ENCODE peak calls at places on chromosomes 3 and 15, in seven cellular contexts. One of them, this sample, is unnamed.
A peak's percentile ranks its signal among the peaks of the same experiment; 100 is the strongest.

GRCh38 chr15:57751177-57751800 is 44.8 kb downstream of the POLR2M start:
- DNase-seq in mammary epithelial cell: peak; percentile 34
- DNase-seq in PC-3: peak; percentile 41
- DNase-seq in GM23338: peak; percentile 66
- DNase-seq in GM12878: no peak
- DNase-seq in A673: peak; percentile 43
- DNase-seq in keratinocyte: no peak
- DNase-seq in this sample: peak; percentile 72

GRCh38 chr3:172675371-172676193 is 35.3 kb downstream of the NCEH1 start:
- DNase-seq in GM12878: no peak
- DNase-seq in A673: peak; percentile 72
- DNase-seq in mammary epithelial cell: peak; percentile 52
- DNase-seq in PC-3: peak; percentile 88
- DNase-seq in keratinocyte: no peak
- DNase-seq in GM23338: peak; percentile 80
- DNase-seq in this sample: peak; percentile 80

GRCh38 chr3:52397676-52398399 is 47.1 kb downstream of the SEMA3G start:
- DNase-seq in keratinocyte: no peak
- DNase-seq in mammary epithelial cell: no peak
- DNase-seq in GM23338: no peak
- DNase-seq in GM12878: no peak
- DNase-seq in PC-3: no peak
- DNase-seq in A673: no peak
- DNase-seq in this sample: no peak

GRCh38 chr3:169627073-169627472 is 36.4 kb downstream of the MECOM start:
- DNase-seq in mammary epithelial cell: no peak
- DNase-seq in GM23338: no peak
- DNase-seq in keratinocyte: no peak
- DNase-seq in GM12878: no peak
- DNase-seq in PC-3: no peak
- DNase-seq in A673: no peak
- DNase-seq in this sample: no peak

GRCh38 chr3:114242947-114243346 is 5.6 kb upstream of the ZNF80 start:
- DNase-seq in PC-3: no peak
- DNase-seq in A673: no peak
- DNase-seq in mammary epithelial cell: no peak
- DNase-seq in GM23338: no peak
- DNase-seq in GM12878: peak; percentile 41
- DNase-seq in keratinocyte: no peak
- DNase-seq in this sample: no peak

GRCh38 chr3:182617511-182617910 is 175.8 kb upstream of the ATP11B start:
- DNase-seq in PC-3: peak; percentile 85
- DNase-seq in mammary epithelial cell: peak; percentile 55
- DNase-seq in GM12878: no peak
- DNase-seq in A673: no peak
- DNase-seq in keratinocyte: no peak
- DNase-seq in GM23338: no peak
- DNase-seq in this sample: no peak

GRCh38 chr3:5017953-5018531 is 38.8 kb downstream of the BHLHE40 start:
- DNase-seq in GM23338: no peak
- DNase-seq in A673: no peak
- DNase-seq in keratinocyte: no peak
- DNase-seq in GM12878: no peak
- DNase-seq in mammary epithelial cell: peak; percentile 83
- DNase-seq in PC-3: peak; percentile 64
- DNase-seq in this sample: no peak

GRCh38 chr15:41501961-41502786 is 8.5 kb downstream of the ITPKA start:
- DNase-seq in GM23338: peak; percentile 65
- DNase-seq in GM12878: no peak
- DNase-seq in A673: no peak
- DNase-seq in keratinocyte: no peak
- DNase-seq in mammary epithelial cell: no peak
- DNase-seq in PC-3: no peak
- DNase-seq in this sample: no peak

GRCh38 chr3:1852950-1853349 is 245.7 kb upstream of the CNTN4 start:
- DNase-seq in A673: no peak
- DNase-seq in mammary epithelial cell: no peak
- DNase-seq in GM12878: no peak
- DNase-seq in GM23338: no peak
- DNase-seq in PC-3: no peak
- DNase-seq in keratinocyte: no peak
- DNase-seq in this sample: no peak

GRCh38 chr15:95016511-95017219 is 785.3 kb downstream of the MCTP2 start:
- DNase-seq in GM12878: no peak
- DNase-seq in keratinocyte: no peak
- DNase-seq in A673: no peak
- DNase-seq in PC-3: no peak
- DNase-seq in GM23338: no peak
- DNase-seq in mammary epithelial cell: no peak
- DNase-seq in this sample: peak; percentile 47

GRCh38 chr3:85838921-85839320 is 880.1 kb downstream of the CADM2 start:
- DNase-seq in PC-3: no peak
- DNase-seq in A673: no peak
- DNase-seq in GM23338: no peak
- DNase-seq in mammary epithelial cell: no peak
- DNase-seq in GM12878: no peak
- DNase-seq in keratinocyte: no peak
- DNase-seq in this sample: no peak

GRCh38 chr3:196914866-196915265 is 27.5 kb downstream of the NCBP2 start:
- DNase-seq in GM12878: no peak
- DNase-seq in GM23338: peak; percentile 51
- DNase-seq in mammary epithelial cell: no peak
- DNase-seq in A673: no peak
- DNase-seq in PC-3: no peak
- DNase-seq in keratinocyte: no peak
- DNase-seq in this sample: no peak

GRCh38 chr3:148232409-148232808 is 465.3 kb upstream of the AGTR1 start:
- DNase-seq in keratinocyte: no peak
- DNase-seq in mammary epithelial cell: no peak
- DNase-seq in GM23338: no peak
- DNase-seq in GM12878: no peak
- DNase-seq in A673: no peak
- DNase-seq in PC-3: no peak
- DNase-seq in this sample: no peak

GRCh38 chr15:58410353-58410752 is 21.4 kb upstream of the LIPC start:
- DNase-seq in mammary epithelial cell: no peak
- DNase-seq in A673: no peak
- DNase-seq in GM23338: no peak
- DNase-seq in keratinocyte: no peak
- DNase-seq in PC-3: no peak
- DNase-seq in GM12878: peak; percentile 27
- DNase-seq in this sample: peak; percentile 20

GRCh38 chr15:89002281-89002761 is 85.9 kb upstream of the ABHD2 start:
- DNase-seq in GM12878: peak; percentile 36
- DNase-seq in keratinocyte: no peak
- DNase-seq in PC-3: peak; percentile 55
- DNase-seq in GM23338: no peak
- DNase-seq in mammary epithelial cell: peak; percentile 35
- DNase-seq in A673: no peak
- DNase-seq in this sample: no peak

GRCh38 chr15:68114356-68114755 is 60.2 kb downstream of the PIAS1 start:
- DNase-seq in GM12878: no peak
- DNase-seq in mammary epithelial cell: no peak
- DNase-seq in A673: no peak
- DNase-seq in keratinocyte: no peak
- DNase-seq in PC-3: no peak
- DNase-seq in GM23338: no peak
- DNase-seq in this sample: peak; percentile 58

GRCh38 chr3:159824341-159824740 is 164.3 kb upstream of the IL12A start:
- DNase-seq in GM23338: no peak
- DNase-seq in GM12878: no peak
- DNase-seq in mammary epithelial cell: peak; percentile 88
- DNase-seq in A673: no peak
- DNase-seq in keratinocyte: peak; percentile 75
- DNase-seq in PC-3: peak; percentile 96
- DNase-seq in this sample: peak; percentile 77

GRCh38 chr3:61824553-61825135 is 263.3 kb downstream of the PTPRG start:
- DNase-seq in A673: no peak
- DNase-seq in GM12878: no peak
- DNase-seq in PC-3: no peak
- DNase-seq in keratinocyte: no peak
- DNase-seq in GM23338: no peak
- DNase-seq in mammary epithelial cell: no peak
- DNase-seq in this sample: peak; percentile 50

GRCh38 chr3:186596568-186597287 is 16.1 kb upstream of the AHSG start:
- DNase-seq in keratinocyte: no peak
- DNase-seq in A673: no peak
- DNase-seq in PC-3: no peak
- DNase-seq in GM23338: peak; percentile 73
- DNase-seq in GM12878: no peak
- DNase-seq in mammary epithelial cell: peak; percentile 62
- DNase-seq in this sample: no peak

GRCh38 chr15:70322051-70322668 is 224.4 kb upstream of the TLE3 start:
- DNase-seq in A673: no peak
- DNase-seq in PC-3: no peak
- DNase-seq in GM23338: no peak
- DNase-seq in GM12878: peak; percentile 34
- DNase-seq in mammary epithelial cell: no peak
- DNase-seq in keratinocyte: no peak
- DNase-seq in this sample: no peak

GRCh38 chr3:194125474-194125873 is 10.5 kb upstream of the HES1 start:
- DNase-seq in keratinocyte: no peak
- DNase-seq in A673: no peak
- DNase-seq in GM12878: no peak
- DNase-seq in GM23338: no peak
- DNase-seq in PC-3: no peak
- DNase-seq in mammary epithelial cell: no peak
- DNase-seq in this sample: no peak

GRCh38 chr3:161355508-161355907 is 15.8 kb downstream of the SPTSSB start:
- DNase-seq in mammary epithelial cell: no peak
- DNase-seq in A673: no peak
- DNase-seq in GM12878: no peak
- DNase-seq in GM23338: no peak
- DNase-seq in keratinocyte: no peak
- DNase-seq in PC-3: no peak
- DNase-seq in this sample: no peak

GRCh38 chr3:46672349-46672695 is 21.2 kb downstream of the ALS2CL start:
- DNase-seq in mammary epithelial cell: no peak
- DNase-seq in PC-3: no peak
- DNase-seq in keratinocyte: no peak
- DNase-seq in GM12878: no peak
- DNase-seq in A673: no peak
- DNase-seq in GM23338: no peak
- DNase-seq in this sample: no peak

GRCh38 chr3:81744366-81744765 is 17.1 kb downstream of the GBE1 start:
- DNase-seq in GM12878: no peak
- DNase-seq in mammary epithelial cell: peak; percentile 75
- DNase-seq in PC-3: peak; percentile 91
- DNase-seq in GM23338: peak; percentile 17
- DNase-seq in keratinocyte: peak; percentile 33
- DNase-seq in A673: peak; percentile 49
- DNase-seq in this sample: peak; percentile 93

GRCh38 chr3:169153614-169154013 is 509.9 kb downstream of the MECOM start:
- DNase-seq in mammary epithelial cell: no peak
- DNase-seq in GM23338: no peak
- DNase-seq in GM12878: no peak
- DNase-seq in keratinocyte: no peak
- DNase-seq in A673: no peak
- DNase-seq in PC-3: no peak
- DNase-seq in this sample: no peak

GRCh38 chr3:1087066-1087555 is 5.7 kb upstream of the CNTN6 start:
- DNase-seq in PC-3: peak; percentile 7
- DNase-seq in keratinocyte: peak; percentile 25
- DNase-seq in GM23338: peak; percentile 34
- DNase-seq in mammary epithelial cell: peak; percentile 33
- DNase-seq in GM12878: no peak
- DNase-seq in A673: peak; percentile 74
- DNase-seq in this sample: no peak

GRCh38 chr15:80620931-80621330 is 74.2 kb upstream of the ABHD17C start:
- DNase-seq in mammary epithelial cell: no peak
- DNase-seq in A673: no peak
- DNase-seq in PC-3: peak; percentile 69
- DNase-seq in GM23338: no peak
- DNase-seq in keratinocyte: no peak
- DNase-seq in GM12878: no peak
- DNase-seq in this sample: peak; percentile 82

GRCh38 chr15:87706001-87706400 is 550.5 kb downstream of the NTRK3 start:
- DNase-seq in mammary epithelial cell: no peak
- DNase-seq in GM12878: no peak
- DNase-seq in GM23338: no peak
- DNase-seq in keratinocyte: no peak
- DNase-seq in PC-3: no peak
- DNase-seq in A673: no peak
- DNase-seq in this sample: no peak

GRCh38 chr3:4492240-4493007 is 724 bp upstream of the ITPR1 start:
- DNase-seq in PC-3: peak; percentile 79
- DNase-seq in GM12878: no peak
- DNase-seq in A673: peak; percentile 56
- DNase-seq in mammary epithelial cell: peak; percentile 80
- DNase-seq in keratinocyte: peak; percentile 33
- DNase-seq in GM23338: peak; percentile 79
- DNase-seq in this sample: peak; percentile 65

GRCh38 chr3:15490158-15490557 is 31.3 kb downstream of the COLQ start:
- DNase-seq in GM12878: no peak
- DNase-seq in mammary epithelial cell: no peak
- DNase-seq in A673: no peak
- DNase-seq in keratinocyte: no peak
- DNase-seq in PC-3: no peak
- DNase-seq in GM23338: no peak
- DNase-seq in this sample: no peak
- TF ChIP-seq EZH2 in GM12878: no peak
- TF ChIP-seq EZH2 in mammary epithelial cell: no peak
- TF ChIP-seq EZH2 in A673: no peak
- TF ChIP-seq EZH2 in keratinocyte: no peak
- TF ChIP-seq EZH2 in PC-3: no peak
- TF ChIP-seq EZH2 in GM23338: no peak
- TF ChIP-seq EZH2 in this sample: no peak

GRCh38 chr15:72230197-72231065 is 559 bp downstream of the PKM start:
- DNase-seq in keratinocyte: no peak
- DNase-seq in PC-3: peak; percentile 72
- DNase-seq in mammary epithelial cell: peak; percentile 70
- DNase-seq in A673: peak; percentile 91
- DNase-seq in GM23338: peak; percentile 91
- DNase-seq in GM12878: peak; percentile 51
- DNase-seq in this sample: peak; percentile 92
- TF ChIP-seq EZH2 in keratinocyte: no peak
- TF ChIP-seq EZH2 in PC-3: no peak
- TF ChIP-seq EZH2 in mammary epithelial cell: no peak
- TF ChIP-seq EZH2 in A673: no peak
- TF ChIP-seq EZH2 in GM23338: no peak
- TF ChIP-seq EZH2 in GM12878: no peak
- TF ChIP-seq EZH2 in this sample: no peak

DNA sequence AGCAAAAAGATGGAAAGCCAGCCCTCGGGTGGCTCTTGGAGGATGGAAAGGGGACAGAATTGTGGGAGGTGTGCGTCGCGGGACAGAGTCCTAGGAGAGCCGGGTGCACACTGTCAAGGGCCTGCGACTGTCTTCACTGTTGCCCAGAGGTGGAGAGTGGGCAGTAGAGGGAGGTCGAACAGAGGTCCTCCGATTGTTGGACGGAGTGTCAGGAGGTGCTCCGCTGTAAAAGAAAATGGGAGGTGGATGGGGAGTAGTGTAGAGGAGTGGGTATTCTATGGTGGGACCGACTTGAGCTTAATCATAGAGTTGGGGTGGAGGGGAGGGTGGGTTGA is 43.3 kb downstream of the EPHB3 start:
- DNase-seq in A673: no peak
- DNase-seq in keratinocyte: no peak
- DNase-seq in GM12878: no peak
- DNase-seq in mammary epithelial cell: no peak
- DNase-seq in PC-3: no peak
- DNase-seq in GM23338: no peak
- DNase-seq in this sample: no peak
- TF ChIP-seq EZH2 in A673: no peak
- TF ChIP-seq EZH2 in keratinocyte: no peak
- TF ChIP-seq EZH2 in GM12878: no peak
- TF ChIP-seq EZH2 in mammary epithelial cell: no peak
- TF ChIP-seq EZH2 in PC-3: no peak
- TF ChIP-seq EZH2 in GM23338: no peak
- TF ChIP-seq EZH2 in this sample: no peak

GRCh38 chr3:110995461-110996226 is 76.0 kb upstream of the NECTIN3 start:
- DNase-seq in GM23338: no peak
- DNase-seq in GM12878: no peak
- DNase-seq in keratinocyte: no peak
- DNase-seq in mammary epithelial cell: peak; percentile 55
- DNase-seq in PC-3: peak; percentile 64
- DNase-seq in A673: peak; percentile 94
- DNase-seq in this sample: peak; percentile 6
- TF ChIP-seq EZH2 in GM23338: no peak
- TF ChIP-seq EZH2 in GM12878: no peak
- TF ChIP-seq EZH2 in keratinocyte: no peak
- TF ChIP-seq EZH2 in mammary epithelial cell: no peak
- TF ChIP-seq EZH2 in PC-3: no peak
- TF ChIP-seq EZH2 in A673: no peak
- TF ChIP-seq EZH2 in this sample: no peak

This sample was measured in endothelial cell of umbilical vein.